ENCODE peak calls at places on chromosomes 4 and X, in six cellular contexts. Z is BE2C; L is Right ventricle myocardium superior; X is bronchial epithelial cell; C is CD4-positive, CD25-positive, alpha-beta regulatory T cell; R is endodermal cell. G is an unnamed sample.

GRCh38 chr4:169774466-169775445 is 17.0 kb upstream of the HPF1 start:
- DNase-seq in Z (no peak), L (peak), X (no peak), C (peak), R (peak), G (no peak)

GRCh38 chr4:128986019-128986418 is 107.3 kb downstream of the SCLT1 start:
- DNase-seq in Z (no peak), L (no peak), X (no peak), C (no peak), R (no peak), G (no peak)

GRCh38 chr4:19693949-19694597 is 557.6 kb upstream of the SLIT2 start:
- DNase-seq in Z (no peak), L (no peak), X (no peak), C (no peak), R (no peak), G (no peak)

GRCh38 chr4:120544838-120545237 is 377.7 kb downstream of the PRDM5 start:
- DNase-seq in Z (no peak), L (no peak), X (no peak), C (no peak), R (no peak), G (no peak)

GRCh38 chr4:94342713-94343112 is at the start of gene HPGDS:
- DNase-seq in Z (no peak), L (no peak), X (no peak), C (no peak), R (no peak), G (no peak)

GRCh38 chr4:54961357-54961975 is 163.9 kb downstream of the KDR start:
- DNase-seq in Z (no peak), L (no peak), X (peak), C (peak), R (no peak), G (no peak)

GRCh38 chrX:67544281-67544680 is 460 bp downstream of the AR start:
- DNase-seq in Z (no peak), L (peak), X (no peak), C (no peak), R (no peak), G (no peak)

GRCh38 chr4:66091801-66092200 is 421.5 kb upstream of the EPHA5 start:
- DNase-seq in Z (no peak), L (no peak), X (no peak), C (no peak), R (no peak), G (no peak)

GRCh38 chrX:13837290-13837745 is 20.4 kb upstream of the GPM6B start:
- DNase-seq in Z (peak), L (no peak), X (no peak), C (no peak), R (peak), G (no peak)

GRCh38 chrX:128781506-128781905 is 729.3 kb upstream of the ACTRT1 start:
- DNase-seq in Z (peak), L (no peak), X (no peak), C (peak), R (peak), G (no peak)

GRCh38 chrX:16834811-16835210 is 35.4 kb downstream of the RBBP7 start:
- DNase-seq in Z (no peak), L (no peak), X (no peak), C (no peak), R (no peak), G (no peak)

GRCh38 chrX:7262551-7262950 is 114.6 kb upstream of the PUDP start:
- DNase-seq in Z (no peak), L (no peak), X (no peak), C (no peak), R (no peak), G (no peak)

GRCh38 chr4:155509619-155510018 is 132.9 kb upstream of the MAP9 start:
- DNase-seq in Z (no peak), L (no peak), X (peak), C (no peak), R (no peak), G (no peak)

GRCh38 chr4:160299608-160300007 is 1196.7 kb downstream of the RAPGEF2 start:
- DNase-seq in Z (peak), L (no peak), X (peak), C (no peak), R (no peak), G (no peak)

GRCh38 chrX:28584025-28584424 is 3.2 kb upstream of the IL1RAPL1 start:
- DNase-seq in Z (no peak), L (no peak), X (no peak), C (no peak), R (no peak), G (no peak)

GRCh38 chr4:40134206-40134917 is 62.5 kb upstream of the RHOH start:
- DNase-seq in Z (no peak), L (no peak), X (no peak), C (no peak), R (no peak), G (no peak)

GRCh38 chr4:7291372-7292135 is 99.2 kb downstream of the SORCS2 start:
- DNase-seq in Z (peak), L (peak), X (no peak), C (no peak), R (no peak), G (no peak)

GRCh38 chr4:109875106-109875505 is 27.2 kb downstream of the LRIT3 start:
- DNase-seq in Z (no peak), L (no peak), X (peak), C (no peak), R (no peak), G (no peak)